ENCODE peak calls at places on chromosomes 3 and 15, in six cellular contexts. G is hypothalamus, T is LoVo, M is GM03348, U is psoas muscle, I is NCI-H345. A is an unnamed sample.

GRCh38 chr3:58666683-58667082 is at the start of gene FAM3D:
- DNase-seq in G (no peak), T (peak), M (no peak), U (no peak), I (no peak), A (peak)

GRCh38 chr3:139797724-139798343 is 120.1 kb upstream of the NMNAT3 start:
- DNase-seq in G (no peak), T (peak), M (no peak), U (peak), I (no peak), A (peak)

GRCh38 chr3:170179444-170179843 is 2.1 kb downstream of the PHC3 start:
- DNase-seq in G (no peak), T (no peak), M (no peak), U (no peak), I (no peak), A (no peak)

GRCh38 chr15:90581771-90582471 is 52.2 kb downstream of the CRTC3 start:
- DNase-seq in G (no peak), T (no peak), M (no peak), U (no peak), I (no peak), A (no peak)

GRCh38 chr3:64945171-64945684 is 257.4 kb upstream of the ADAMTS9 start:
- DNase-seq in G (no peak), T (no peak), M (no peak), U (no peak), I (no peak), A (no peak)

GRCh38 chr3:104279617-104280016 is 1087.1 kb upstream of the ALCAM start:
- DNase-seq in G (no peak), T (peak), M (peak), U (no peak), I (no peak), A (no peak)

GRCh38 chr15:45242289-45242688 is 9.7 kb upstream of the SLC28A2 start:
- DNase-seq in G (no peak), T (no peak), M (no peak), U (no peak), I (no peak), A (no peak)

GRCh38 chr15:35852818-35853624 is 307.1 kb upstream of the DPH6 start:
- DNase-seq in G (no peak), T (no peak), M (peak), U (no peak), I (no peak), A (no peak)

GRCh38 chr15:62491642-62492041 is 326.6 kb upstream of the C2CD4B start:
- DNase-seq in G (no peak), T (no peak), M (peak), U (no peak), I (no peak), A (no peak)

GRCh38 chr3:66481071-66482001 is 19.5 kb downstream of the LRIG1 start:
- DNase-seq in G (no peak), T (peak), M (no peak), U (no peak), I (no peak), A (peak)

GRCh38 chr15:61063875-61064320 is 165.2 kb downstream of the RORA start:
- DNase-seq in G (no peak), T (peak), M (no peak), U (no peak), I (no peak), A (peak)

GRCh38 chr3:69216981-69217380 is 94.6 kb upstream of the LMOD3 start:
- DNase-seq in G (no peak), T (no peak), M (no peak), U (no peak), I (no peak), A (no peak)

GRCh38 chr3:2856062-2856792 is 253.9 kb downstream of the IL5RA start:
- DNase-seq in G (no peak), T (no peak), M (no peak), U (no peak), I (no peak), A (no peak)

GRCh38 chr15:101152914-101153313 is 98.9 kb downstream of the CHSY1 start:
- DNase-seq in G (no peak), T (no peak), M (no peak), U (no peak), I (no peak), A (no peak)

GRCh38 chr15:34001536-34001935 is 33.2 kb downstream of the CHRM5 start:
- DNase-seq in G (no peak), T (no peak), M (peak), U (no peak), I (no peak), A (no peak)

GRCh38 chr3:174440741-174441587 is 418.2 kb upstream of the NAALADL2 start:
- DNase-seq in G (peak), T (peak), M (peak), U (peak), I (peak), A (peak)

GRCh38 chr3:50573566-50574279 is 4.4 kb downstream of the HEMK1 start:
- DNase-seq in G (no peak), T (no peak), M (no peak), U (no peak), I (no peak), A (peak)

GRCh38 chr3:170808041-170808440 is 62.0 kb downstream of the RPL22L1 start:
- DNase-seq in G (no peak), T (no peak), M (no peak), U (no peak), I (no peak), A (no peak)

GRCh38 chr3:48404440-48405342 is 25.2 kb downstream of the PLXNB1 start:
- DNase-seq in G (no peak), T (no peak), M (no peak), U (peak), I (no peak), A (no peak)

GRCh38 chr15:100929641-100930042 is 10.5 kb downstream of the LRRK1 start:
- DNase-seq in G (no peak), T (no peak), M (no peak), U (no peak), I (peak), A (no peak)

GRCh38 chr3:129994883-129995559 is 20.5 kb downstream of the TRH start:
- DNase-seq in G (no peak), T (no peak), M (no peak), U (no peak), I (no peak), A (no peak)

GRCh38 chr3:52891615-52892081 is 5.7 kb downstream of the STIMATE start:
- DNase-seq in G (no peak), T (no peak), M (peak), U (no peak), I (no peak), A (no peak)

GRCh38 chr3:107562979-107563531 is 40.3 kb downstream of the BBX start:
- DNase-seq in G (no peak), T (no peak), M (no peak), U (no peak), I (no peak), A (no peak)

GRCh38 chr3:173066044-173066679 is 74.9 kb downstream of the SPATA16 start:
- DNase-seq in G (no peak), T (no peak), M (peak), U (no peak), I (no peak), A (no peak)

GRCh38 chr15:88621789-88622604 is 857 bp downstream of the AEN start:
- DNase-seq in G (no peak), T (peak), M (peak), U (no peak), I (no peak), A (peak)

GRCh38 chr15:45862034-45862433 is 227.2 kb downstream of the SQOR start:
- DNase-seq in G (no peak), T (no peak), M (no peak), U (no peak), I (no peak), A (no peak)

GRCh38 chr3:64176461-64176996 is 48.7 kb downstream of the PRICKLE2 start:
- DNase-seq in G (no peak), T (no peak), M (peak), U (no peak), I (no peak), A (no peak)

GRCh38 chr3:174202561-174202960 is 656.6 kb upstream of the NAALADL2 start:
- DNase-seq in G (no peak), T (no peak), M (no peak), U (no peak), I (no peak), A (no peak)

GRCh38 chr3:185824051-185824466 is 783 bp downstream of the IGF2BP2 start:
- DNase-seq in G (no peak), T (no peak), M (peak), U (no peak), I (no peak), A (peak)

GRCh38 chr15:63308491-63308890 is 31.1 kb downstream of the APH1B start:
- DNase-seq in G (no peak), T (no peak), M (no peak), U (no peak), I (no peak), A (no peak)